ENCODE peak calls at places on chromosomes 7 and 10, in eight cellular contexts. E, T, Y, R, V, P, C and O are unnamed samples.

GRCh38 chr7:155804897-155805825 is 7.1 kb downstream of the SHH start:
- DNase-seq in Y (no peak), P (peak), R (no peak), E (peak), C (no peak), T (peak), V (peak), O (no peak)

GRCh38 chr10:70053212-70053895 is 708 bp downstream of the MACROH2A2 start:
- DNase-seq in V (peak), E (peak), Y (no peak), C (no peak), P (no peak), T (no peak), R (no peak), O (no peak)

GRCh38 chr10:63236113-63236935 is 103.2 kb downstream of the NRBF2 start:
- DNase-seq in R (no peak), P (no peak), V (no peak), C (peak), T (no peak), Y (no peak), E (no peak), O (no peak)

GRCh38 chr10:90583416-90583815 is 274.4 kb downstream of the HTR7 start:
- DNase-seq in P (no peak), T (no peak), C (no peak), E (no peak), V (no peak), R (no peak), Y (no peak), O (no peak)

GRCh38 chr10:133104972-133105495 is 17.3 kb downstream of the ADGRA1 start:
- DNase-seq in T (no peak), V (no peak), E (peak), C (no peak), R (no peak), Y (no peak), P (no peak), O (no peak)

GRCh38 chr7:103811997-103812396 is 177.5 kb downstream of the RELN start:
- DNase-seq in C (peak), V (no peak), T (no peak), Y (no peak), E (no peak), P (no peak), R (no peak), O (no peak)

GRCh38 chr10:127374901-127375300 is 174.2 kb upstream of the NPS start:
- DNase-seq in Y (no peak), T (no peak), V (no peak), P (no peak), C (no peak), R (no peak), E (no peak), O (no peak)

GRCh38 chr10:8767616-8768015 is 713.1 kb downstream of the GATA3 start:
- DNase-seq in E (no peak), T (no peak), R (no peak), V (no peak), Y (no peak), P (no peak), C (no peak), O (no peak)

GRCh38 chr7:22718200-22718711 is 8.7 kb upstream of the IL6 start:
- DNase-seq in P (no peak), C (no peak), R (no peak), Y (peak), T (no peak), V (no peak), E (no peak), O (no peak)

GRCh38 chr10:62637249-62638061 is 167.1 kb upstream of the ADO start:
- DNase-seq in Y (no peak), P (peak), E (no peak), V (no peak), R (peak), T (peak), C (peak), O (no peak)

GRCh38 chr7:108637049-108637621 is 67.5 kb downstream of the DNAJB9 start:
- DNase-seq in V (no peak), C (no peak), E (no peak), P (no peak), R (no peak), T (no peak), Y (no peak), O (no peak)

GRCh38 chr10:96743988-96744585 is 23.8 kb upstream of the PIK3AP1 start:
- DNase-seq in P (no peak), V (peak), E (no peak), R (no peak), Y (no peak), T (no peak), C (peak), O (no peak)

GRCh38 chr7:7524121-7524520 is 11.6 kb downstream of the COL28A1 start:
- DNase-seq in R (no peak), T (no peak), V (no peak), C (no peak), Y (no peak), E (no peak), P (no peak), O (no peak)

GRCh38 chr7:150972094-150972493 is 6.0 kb downstream of the KCNH2 start:
- DNase-seq in V (peak), E (peak), Y (no peak), C (no peak), R (no peak), P (no peak), T (peak), O (no peak)

GRCh38 chr7:66521675-66522074 is 107.0 kb upstream of the KCTD7 start:
- DNase-seq in C (no peak), V (no peak), P (no peak), T (no peak), E (no peak), R (no peak), Y (no peak), O (no peak)

GRCh38 chr10:28822719-28823464 is 145.6 kb downstream of the BAMBI start:
- DNase-seq in C (no peak), V (no peak), E (no peak), T (no peak), R (no peak), P (no peak), Y (no peak), O (no peak)

GRCh38 chr10:102243304-102243703 is 2.0 kb upstream of the PITX3 start:
- DNase-seq in R (no peak), T (no peak), C (peak), Y (no peak), P (no peak), E (no peak), V (no peak), O (no peak)

GRCh38 chr10:79333513-79333912 is 13.8 kb upstream of the PPIF start:
- DNase-seq in Y (no peak), P (no peak), T (no peak), V (no peak), E (no peak), R (no peak), C (no peak), O (no peak)

GRCh38 chr10:24642921-24643678 is 80.6 kb downstream of the ARHGAP21 start:
- DNase-seq in R (peak), Y (no peak), T (no peak), V (peak), E (no peak), C (peak), P (no peak), O (no peak)

GRCh38 chr7:100516135-100516812 is 22.7 kb upstream of the AGFG2 start:
- DNase-seq in R (peak), Y (peak), P (peak), T (peak), E (no peak), V (peak), C (peak), O (peak)

GRCh38 chr7:64558323-64558705 is 4.6 kb downstream of the ZNF680 start:
- DNase-seq in R (no peak), C (no peak), Y (no peak), T (no peak), E (no peak), V (no peak), P (no peak), O (no peak)

GRCh38 chr7:23261843-23262452 is 15.4 kb downstream of the GPNMB start:
- DNase-seq in E (no peak), C (peak), P (peak), Y (no peak), V (peak), T (peak), R (no peak), O (no peak)

GRCh38 chr7:4445777-4446176 is 236.3 kb upstream of the FOXK1 start:
- DNase-seq in C (no peak), Y (peak), E (no peak), R (no peak), P (no peak), T (no peak), V (no peak), O (no peak)

GRCh38 chr7:156725982-156726381 is 85.4 kb downstream of the RNF32 start:
- DNase-seq in Y (no peak), V (no peak), E (no peak), T (no peak), R (no peak), C (no peak), P (no peak), O (no peak)

GRCh38 chr7:45982132-45982531 is 61.1 kb upstream of the IGFBP3 start:
- DNase-seq in V (no peak), C (no peak), E (no peak), T (no peak), Y (no peak), R (no peak), P (no peak), O (no peak)

GRCh38 chr10:72292223-72292691 is 18.5 kb downstream of the DDIT4 start:
- DNase-seq in P (peak), V (no peak), R (no peak), Y (no peak), C (no peak), E (no peak), T (peak), O (no peak)
- TF ChIP-seq POLR2AphosphoS5 in P (no peak), V (peak), R (no peak), Y (peak), C (no peak), E (no peak), T (no peak), O (no peak)

GRCh38 chr10:113424304-113424721 is 128.5 kb upstream of the HABP2 start:
- DNase-seq in T (no peak), E (no peak), C (no peak), R (no peak), P (no peak), Y (no peak), V (no peak), O (no peak)

GRCh38 chr10:113426181-113426837 is 126.5 kb upstream of the HABP2 start:
- DNase-seq in E (no peak), Y (no peak), R (no peak), P (no peak), T (no peak), C (no peak), V (peak), O (no peak)

GRCh38 chr10:113424984-113425383 is 127.9 kb upstream of the HABP2 start:
- DNase-seq in V (no peak), Y (no peak), R (no peak), T (no peak), E (no peak), P (no peak), C (no peak), O (no peak)

GRCh38 chr10:113423877-113424276 is 129.0 kb upstream of the HABP2 start:
- DNase-seq in V (no peak), R (no peak), E (peak), T (no peak), Y (no peak), C (no peak), P (no peak), O (no peak)

GRCh38 chr10:113425596-113425995 is 127.3 kb upstream of the HABP2 start:
- DNase-seq in P (no peak), Y (no peak), V (no peak), E (no peak), C (no peak), R (no peak), T (no peak), O (no peak)
- TF ChIP-seq EP300 in P (no peak), Y (no peak), V (no peak), E (no peak), C (no peak), R (no peak), T (no peak), O (no peak)

GRCh38 chr10:108412323-108412722 is 1247.8 kb upstream of the SORCS1 start:
- DNase-seq in P (no peak), C (no peak), Y (no peak), E (no peak), R (no peak), V (no peak), T (no peak), O (no peak)
- TF ChIP-seq CTCF in P (no peak), C (no peak), Y (no peak), E (no peak), R (no peak), V (no peak), T (no peak), O (no peak)

DNA sequence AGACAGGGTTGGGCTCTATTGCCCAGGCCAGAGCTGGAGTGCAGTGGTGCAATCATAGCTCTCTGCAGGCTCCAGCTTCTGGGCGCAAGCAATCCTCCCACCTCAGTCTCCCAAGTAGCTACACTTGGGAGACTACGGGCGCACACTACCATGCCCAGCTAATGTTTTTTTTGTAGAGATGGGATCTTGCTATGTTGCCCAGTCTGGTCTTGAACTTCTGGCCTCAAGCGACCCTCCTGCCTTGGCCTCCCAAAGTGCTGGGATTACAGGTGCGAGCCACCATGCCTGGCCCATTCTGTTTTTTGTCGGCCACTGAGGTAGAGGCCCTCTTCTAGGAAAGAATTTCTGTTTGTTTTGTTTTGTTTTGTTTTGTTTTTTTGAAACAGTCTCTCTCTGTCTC is 12.2 kb downstream of the ALKBH4 start:
- DNase-seq in P (no peak), V (no peak), E (no peak), C (no peak), R (no peak), Y (no peak), T (no peak), O (no peak)
- TF ChIP-seq POLR2AphosphoS5 in P (no peak), V (no peak), E (no peak), C (no peak), R (no peak), Y (no peak), T (no peak), O (no peak)